ENCODE peak calls at places on chromosomes 4 and X, in four cellular contexts. V is mesothelial cell of epicardium, R is mucosa of descending colon, P is upper lobe of right lung. Z is an unnamed sample.
A peak's percentile ranks its signal among the peaks of the same experiment; 100 is the strongest.

GRCh38 chr4:10239982-10240654 is 123.5 kb upstream of the WDR1 start:
- DNase-seq in V (no peak), R (no peak), P (no peak), Z (no peak)

GRCh38 chr4:123481034-123481433 is 84.4 kb downstream of the SPRY1 start:
- DNase-seq in V (no peak), R (no peak), P (no peak), Z (no peak)

GRCh38 chr4:67542076-67542475 is 3.2 kb downstream of the CENPC start:
- DNase-seq in V (no peak), R (no peak), P (no peak), Z (no peak)

GRCh38 chrX:8738588-8739189 is 6.8 kb upstream of the ANOS1 start:
- DNase-seq in V (no peak), R (no peak), P (no peak), Z (no peak)

GRCh38 chr4:20773144-20773997 is 73.1 kb downstream of the PACRGL start:
- DNase-seq in V (no peak), R (no peak), P (no peak), Z (no peak)

GRCh38 chr4:176002007-176002623 is 63.5 kb upstream of the WDR17 start:
- DNase-seq in V (no peak), R (no peak), P (peak; percentile 80), Z (peak; percentile 25)

GRCh38 chrX:149937881-149938426 is 337 bp downstream of the EOLA2 start:
- DNase-seq in V (no peak), R (peak; percentile 75), P (peak; percentile 66), Z (no peak)

GRCh38 chr4:53734584-53735363 is 143.5 kb upstream of the LNX1 start:
- DNase-seq in V (no peak), R (no peak), P (no peak), Z (no peak)

GRCh38 chr4:76199664-76200211 is 13.9 kb downstream of the SCARB2 start:
- DNase-seq in V (no peak), R (peak; percentile 70), P (no peak), Z (peak; percentile 52)

GRCh38 chr4:103011378-103012025 is 8.0 kb downstream of the SLC9B1 start:
- DNase-seq in V (no peak), R (peak; percentile 62), P (peak; percentile 62), Z (no peak)

GRCh38 chr4:88618782-88619485 is 26.7 kb downstream of the HERC3 start:
- DNase-seq in V (no peak), R (no peak), P (no peak), Z (no peak)

GRCh38 chr4:29278580-29278979 is 1441.6 kb upstream of the PCDH7 start:
- DNase-seq in V (no peak), R (no peak), P (no peak), Z (no peak)

GRCh38 chr4:15542795-15543194 is 73.1 kb downstream of the CC2D2A start:
- DNase-seq in V (no peak), R (no peak), P (no peak), Z (no peak)

GRCh38 chr4:12488672-12489071 is 995.5 kb downstream of the RAB28 start:
- DNase-seq in V (no peak), R (no peak), P (no peak), Z (no peak)

GRCh38 chrX:123311486-123311885 is 127.4 kb downstream of the GRIA3 start:
- DNase-seq in V (no peak), R (no peak), P (no peak), Z (no peak)

GRCh38 chr4:159823743-159824142 is 720.9 kb downstream of the RAPGEF2 start:
- DNase-seq in V (no peak), R (no peak), P (no peak), Z (no peak)

GRCh38 chrX:13008189-13008533 is 33.3 kb downstream of the TMSB4X start:
- DNase-seq in V (no peak), R (no peak), P (no peak), Z (no peak)

GRCh38 chr4:102429553-102429952 is 71.6 kb upstream of the NFKB1 start:
- DNase-seq in V (no peak), R (no peak), P (no peak), Z (no peak)

GRCh38 chr4:67886281-67886680 is 2.5 kb upstream of the TMPRSS11D start:
- DNase-seq in V (no peak), R (no peak), P (no peak), Z (no peak)

GRCh38 chrX:40644175-40644574 is 3.2 kb downstream of the CXorf38 start:
- DNase-seq in V (no peak), R (no peak), P (no peak), Z (no peak)

GRCh38 chrX:114611018-114611619 is 27.2 kb downstream of the HTR2C start:
- DNase-seq in V (no peak), R (no peak), P (no peak), Z (no peak)

GRCh38 chr4:125368161-125368560 is 53.4 kb downstream of the FAT4 start:
- DNase-seq in V (no peak), R (no peak), P (no peak), Z (no peak)

GRCh38 chr4:22385615-22386014 is 130.3 kb downstream of the ADGRA3 start:
- DNase-seq in V (no peak), R (no peak), P (no peak), Z (no peak)

DNA sequence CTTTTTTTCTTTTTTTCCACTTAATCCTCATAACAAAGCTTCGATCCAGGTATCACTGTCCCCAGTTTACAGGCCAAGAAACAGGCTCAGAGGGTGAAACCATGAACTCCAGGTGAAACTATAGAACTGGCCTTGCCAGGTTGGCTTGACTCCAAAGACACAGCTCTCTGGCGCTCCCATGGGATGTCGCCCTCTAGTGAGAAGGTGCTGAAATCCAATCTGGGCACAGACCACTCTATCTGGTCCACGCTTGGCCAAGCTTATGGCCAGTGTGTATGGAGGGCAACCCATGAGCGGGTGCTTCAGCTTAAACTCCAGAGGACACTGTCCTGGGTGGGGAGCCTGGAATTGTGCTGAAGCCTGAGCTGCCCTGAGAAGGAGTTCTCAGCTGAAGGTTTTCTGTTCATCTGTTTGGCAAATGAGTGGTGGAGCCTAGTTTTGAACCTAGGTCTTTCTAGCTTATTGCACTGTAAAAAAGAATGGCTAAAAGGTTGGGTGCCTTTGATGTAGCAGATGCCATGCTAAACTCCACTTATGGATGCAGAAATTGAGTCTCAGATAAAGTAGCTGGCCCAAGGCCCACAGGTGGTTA is 70.5 kb downstream of the SEL1L3 start:
- DNase-seq in V (no peak), R (peak; percentile 40), P (no peak), Z (no peak)
- TF ChIP-seq CTCF in V (no peak), R (no peak), P (peak; percentile 48), Z (no peak)

DNA sequence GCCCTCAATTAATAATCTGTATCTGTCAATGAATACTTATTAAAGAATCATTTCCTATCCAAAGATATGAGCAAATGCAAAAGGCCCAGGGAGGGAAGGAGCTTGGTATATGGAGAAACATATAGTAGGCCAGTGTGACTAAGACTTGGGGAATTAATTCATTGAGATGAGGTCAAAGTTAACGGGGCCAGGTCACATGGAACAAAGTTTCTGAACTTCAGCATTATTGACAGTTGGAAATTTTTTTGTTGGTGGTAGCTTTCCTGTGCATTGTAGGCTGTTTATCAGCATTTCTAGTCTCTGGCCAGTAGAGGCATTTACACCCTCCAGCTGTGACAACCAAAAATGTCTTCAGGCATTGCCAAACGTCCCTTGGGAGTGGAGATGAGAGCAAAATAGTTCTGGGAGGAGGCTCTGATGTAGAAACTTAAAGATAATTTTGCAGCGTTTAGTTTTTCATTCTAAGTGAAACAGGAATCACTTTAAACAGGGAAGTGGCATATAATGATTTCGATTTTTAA is 202.0 kb downstream of the SLC4A4 start:
- DNase-seq in V (no peak), R (no peak), P (no peak), Z (no peak)
- TF ChIP-seq CTCF in V (no peak), R (no peak), P (no peak), Z (no peak)

GRCh38 chr4:40918330-40918729 is 168.6 kb downstream of the NSUN7 start:
- DNase-seq in V (no peak), R (no peak), P (no peak), Z (no peak)
- TF ChIP-seq CTCF in V (no peak), R (no peak), P (no peak), Z (no peak)

GRCh38 chrX:128804828-128805227 is 718.5 kb downstream of the SMARCA1 start:
- DNase-seq in V (no peak), R (no peak), P (no peak), Z (no peak)

GRCh38 chrX:128805236-128805635 is 718.1 kb downstream of the SMARCA1 start:
- DNase-seq in V (no peak), R (no peak), P (no peak), Z (no peak)

DNA sequence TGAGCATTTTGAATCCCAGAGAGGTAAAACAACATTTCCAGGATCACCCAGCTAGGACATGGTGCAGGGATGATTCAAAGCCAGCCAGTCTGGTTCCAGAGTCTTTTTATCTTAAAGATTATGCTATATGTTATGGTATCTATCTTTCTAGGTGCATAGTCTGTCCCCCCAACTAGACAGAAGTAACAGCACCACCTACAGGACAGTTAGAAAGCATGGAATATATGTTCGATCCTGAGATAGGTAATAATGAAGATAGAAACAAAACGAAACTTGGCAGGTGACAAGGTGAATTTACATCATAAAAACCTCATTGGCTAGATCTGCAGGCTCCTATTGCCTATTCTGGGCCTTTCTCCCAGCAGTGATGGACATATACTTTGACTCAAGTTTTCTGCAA is 723.2 kb downstream of the SMARCA1 start:
- DNase-seq in V (no peak), R (no peak), P (no peak), Z (no peak)
- TF ChIP-seq CTCF in V (no peak), R (no peak), P (no peak), Z (no peak)

DNA sequence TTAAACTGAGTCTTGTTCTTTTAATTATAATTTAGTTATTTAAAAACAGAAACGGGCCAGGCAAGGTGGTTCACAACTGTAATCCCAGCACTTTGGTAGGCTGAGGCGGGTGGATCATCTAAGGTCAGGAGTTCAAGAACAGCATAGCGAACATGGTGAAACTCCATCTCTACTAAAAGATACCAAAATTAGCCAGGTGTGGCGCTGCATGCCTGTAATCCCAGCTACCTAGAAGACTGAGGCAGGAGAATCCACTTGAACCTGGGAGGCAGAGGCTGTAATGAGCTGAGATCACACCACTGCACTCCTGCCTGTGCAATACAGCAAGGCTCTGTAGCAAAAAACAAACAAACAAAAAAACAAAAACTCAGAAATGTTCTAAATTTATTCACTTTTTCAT is 852.9 kb downstream of the TECRL start:
- DNase-seq in V (no peak), R (no peak), P (no peak), Z (no peak)
- TF ChIP-seq CTCF in V (no peak), R (no peak), P (no peak), Z (no peak)

GRCh38 chrX:148588649-148589310 is 88.4 kb downstream of the AFF2 start:
- DNase-seq in V (no peak), R (no peak), P (no peak), Z (no peak)
- TF ChIP-seq CTCF in V (no peak), R (no peak), P (no peak), Z (no peak)

GRCh38 chr4:73308286-73308685 is 49.7 kb upstream of the ANKRD17 start:
- DNase-seq in V (no peak), R (no peak), P (no peak), Z (no peak)
- TF ChIP-seq CTCF in V (no peak), R (no peak), P (peak; percentile 8), Z (no peak)

Z was measured in activated B cell treated with CpG ODN at 0.5 μM for 24 hours.